ENCODE peak calls at places on chromosomes 5 and 9, in six cellular contexts. One of them, this sample, is unnamed.

GRCh38 chr5:173828952-173829351 is 59.2 kb upstream of the CPEB4 start:
- DNase-seq in AG10803: no peak
- DNase-seq in H9: no peak
- DNase-seq in cardiac muscle cell: no peak
- DNase-seq in PC-9: no peak
- DNase-seq in esophagus squamous epithelium: no peak
- DNase-seq in this sample: no peak

GRCh38 chr5:66814146-66814991 is 218.2 kb downstream of the MAST4 start:
- DNase-seq in AG10803: peak
- DNase-seq in H9: no peak
- DNase-seq in cardiac muscle cell: peak
- DNase-seq in PC-9: peak
- DNase-seq in esophagus squamous epithelium: no peak
- DNase-seq in this sample: peak

GRCh38 chr5:179668404-179668803 is 12.4 kb downstream of the CBY3 start:
- DNase-seq in AG10803: peak
- DNase-seq in H9: peak
- DNase-seq in cardiac muscle cell: peak
- DNase-seq in PC-9: no peak
- DNase-seq in esophagus squamous epithelium: no peak
- DNase-seq in this sample: peak

GRCh38 chr5:139647406-139648204 is 544 bp upstream of the CXXC5 start:
- DNase-seq in AG10803: no peak
- DNase-seq in H9: no peak
- DNase-seq in cardiac muscle cell: no peak
- DNase-seq in PC-9: no peak
- DNase-seq in esophagus squamous epithelium: no peak
- DNase-seq in this sample: no peak

GRCh38 chr9:89359018-89359417 is 40.7 kb downstream of the SECISBP2 start:
- DNase-seq in AG10803: peak
- DNase-seq in H9: no peak
- DNase-seq in cardiac muscle cell: peak
- DNase-seq in PC-9: no peak
- DNase-seq in esophagus squamous epithelium: no peak
- DNase-seq in this sample: no peak

GRCh38 chr9:36796671-36797419 is 224.2 kb downstream of the MELK start:
- DNase-seq in AG10803: no peak
- DNase-seq in H9: no peak
- DNase-seq in cardiac muscle cell: no peak
- DNase-seq in PC-9: no peak
- DNase-seq in esophagus squamous epithelium: no peak
- DNase-seq in this sample: no peak

GRCh38 chr9:91192379-91192775 is 169.3 kb downstream of the AUH start:
- DNase-seq in AG10803: no peak
- DNase-seq in H9: no peak
- DNase-seq in cardiac muscle cell: peak
- DNase-seq in PC-9: no peak
- DNase-seq in esophagus squamous epithelium: no peak
- DNase-seq in this sample: peak

GRCh38 chr5:173707392-173707791 is 90.9 kb upstream of the BOD1 start:
- DNase-seq in AG10803: peak
- DNase-seq in H9: no peak
- DNase-seq in cardiac muscle cell: no peak
- DNase-seq in PC-9: peak
- DNase-seq in esophagus squamous epithelium: no peak
- DNase-seq in this sample: peak

GRCh38 chr9:22740781-22741180 is 294.2 kb downstream of the DMRTA1 start:
- DNase-seq in AG10803: no peak
- DNase-seq in H9: no peak
- DNase-seq in cardiac muscle cell: no peak
- DNase-seq in PC-9: no peak
- DNase-seq in esophagus squamous epithelium: no peak
- DNase-seq in this sample: no peak

GRCh38 chr9:17116400-17116837 is 18.4 kb upstream of the CNTLN start:
- DNase-seq in AG10803: peak
- DNase-seq in H9: no peak
- DNase-seq in cardiac muscle cell: peak
- DNase-seq in PC-9: no peak
- DNase-seq in esophagus squamous epithelium: no peak
- DNase-seq in this sample: peak

GRCh38 chr5:109453251-109453650 is 43.5 kb upstream of the PJA2 start:
- DNase-seq in AG10803: no peak
- DNase-seq in H9: no peak
- DNase-seq in cardiac muscle cell: no peak
- DNase-seq in PC-9: no peak
- DNase-seq in esophagus squamous epithelium: no peak
- DNase-seq in this sample: no peak

GRCh38 chr5:75465480-75465879 is 45.9 kb downstream of the CERT1 start:
- DNase-seq in AG10803: peak
- DNase-seq in H9: no peak
- DNase-seq in cardiac muscle cell: peak
- DNase-seq in PC-9: no peak
- DNase-seq in esophagus squamous epithelium: no peak
- DNase-seq in this sample: no peak

GRCh38 chr9:132228062-132228461 is 66.2 kb downstream of the NTNG2 start:
- DNase-seq in AG10803: no peak
- DNase-seq in H9: no peak
- DNase-seq in cardiac muscle cell: no peak
- DNase-seq in PC-9: no peak
- DNase-seq in esophagus squamous epithelium: no peak
- DNase-seq in this sample: no peak

GRCh38 chr9:76400534-76401096 is 6.4 kb upstream of the RFK start:
- DNase-seq in AG10803: no peak
- DNase-seq in H9: no peak
- DNase-seq in cardiac muscle cell: no peak
- DNase-seq in PC-9: peak
- DNase-seq in esophagus squamous epithelium: no peak
- DNase-seq in this sample: no peak

GRCh38 chr9:91803143-91803940 is 146.7 kb downstream of the ROR2 start:
- DNase-seq in AG10803: peak
- DNase-seq in H9: no peak
- DNase-seq in cardiac muscle cell: no peak
- DNase-seq in PC-9: no peak
- DNase-seq in esophagus squamous epithelium: no peak
- DNase-seq in this sample: peak

GRCh38 chr5:147966326-147966725 is 60.0 kb upstream of the C5orf46 start:
- DNase-seq in AG10803: no peak
- DNase-seq in H9: no peak
- DNase-seq in cardiac muscle cell: no peak
- DNase-seq in PC-9: no peak
- DNase-seq in esophagus squamous epithelium: no peak
- DNase-seq in this sample: no peak

GRCh38 chr5:147966829-147967228 is 60.5 kb upstream of the C5orf46 start:
- DNase-seq in AG10803: no peak
- DNase-seq in H9: no peak
- DNase-seq in cardiac muscle cell: no peak
- DNase-seq in PC-9: no peak
- DNase-seq in esophagus squamous epithelium: no peak
- DNase-seq in this sample: no peak

GRCh38 chr5:147963436-147963835 is 57.1 kb upstream of the C5orf46 start:
- DNase-seq in AG10803: no peak
- DNase-seq in H9: no peak
- DNase-seq in cardiac muscle cell: no peak
- DNase-seq in PC-9: no peak
- DNase-seq in esophagus squamous epithelium: no peak
- DNase-seq in this sample: no peak

GRCh38 chr5:147965712-147966111 is 59.4 kb upstream of the C5orf46 start:
- DNase-seq in AG10803: no peak
- DNase-seq in H9: no peak
- DNase-seq in cardiac muscle cell: no peak
- DNase-seq in PC-9: no peak
- DNase-seq in esophagus squamous epithelium: no peak
- DNase-seq in this sample: peak

DNA sequence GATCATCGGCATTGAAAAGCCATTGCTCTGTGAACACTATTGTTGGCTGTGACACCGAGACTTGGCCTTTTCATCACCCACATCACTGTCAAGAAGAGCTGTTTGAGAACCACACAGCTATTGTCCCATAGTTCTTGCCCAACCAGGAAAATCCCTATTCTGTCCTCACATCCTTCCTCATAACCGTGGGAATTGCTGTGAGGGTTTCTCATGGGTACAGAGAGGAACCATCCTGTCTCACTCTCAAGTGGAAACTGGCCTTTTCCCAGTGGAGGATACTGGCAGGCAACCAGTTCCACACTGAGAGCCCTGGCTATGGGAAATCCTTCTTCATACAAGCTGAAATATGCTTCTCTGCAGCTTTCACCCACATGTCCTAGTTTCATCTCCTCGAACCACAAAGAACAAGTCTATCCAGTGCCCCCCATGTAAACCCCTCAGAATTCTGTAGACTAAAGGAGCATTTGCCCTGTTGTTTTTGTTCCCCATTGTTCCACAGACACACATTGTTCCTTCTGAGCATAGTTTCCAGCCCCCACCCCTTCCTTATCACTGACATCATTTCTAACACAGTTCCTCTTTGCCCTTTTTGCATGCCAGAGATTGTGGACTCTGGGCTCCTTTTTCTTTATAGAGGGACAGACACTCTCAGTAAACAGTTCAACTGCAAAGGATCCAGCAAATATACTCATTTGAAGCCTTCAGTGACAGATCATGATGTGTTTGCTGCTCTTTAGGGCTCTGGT is 57.8 kb upstream of the C5orf46 start:
- DNase-seq in AG10803: no peak
- DNase-seq in H9: no peak
- DNase-seq in cardiac muscle cell: no peak
- DNase-seq in PC-9: no peak
- DNase-seq in esophagus squamous epithelium: no peak
- DNase-seq in this sample: no peak
- TF ChIP-seq CTCF in AG10803: no peak
- TF ChIP-seq CTCF in H9: no peak
- TF ChIP-seq CTCF in cardiac muscle cell: no peak
- TF ChIP-seq CTCF in PC-9: no peak
- TF ChIP-seq CTCF in esophagus squamous epithelium: no peak
- TF ChIP-seq CTCF in this sample: no peak

GRCh38 chr5:38497946-38498345 is 58.5 kb downstream of the LIFR start:
- DNase-seq in AG10803: peak
- DNase-seq in H9: no peak
- DNase-seq in cardiac muscle cell: no peak
- DNase-seq in PC-9: no peak
- DNase-seq in esophagus squamous epithelium: no peak
- DNase-seq in this sample: peak
- TF ChIP-seq CTCF in AG10803: no peak
- TF ChIP-seq CTCF in H9: peak
- TF ChIP-seq CTCF in cardiac muscle cell: peak
- TF ChIP-seq CTCF in PC-9: no peak
- TF ChIP-seq CTCF in esophagus squamous epithelium: no peak
- TF ChIP-seq CTCF in this sample: peak

GRCh38 chr5:153625826-153626354 is 135.4 kb downstream of the GRIA1 start:
- DNase-seq in AG10803: no peak
- DNase-seq in H9: no peak
- DNase-seq in cardiac muscle cell: no peak
- DNase-seq in PC-9: no peak
- DNase-seq in esophagus squamous epithelium: no peak
- DNase-seq in this sample: no peak

GRCh38 chr5:153630546-153630945 is 140.1 kb downstream of the GRIA1 start:
- DNase-seq in AG10803: no peak
- DNase-seq in H9: no peak
- DNase-seq in cardiac muscle cell: no peak
- DNase-seq in PC-9: no peak
- DNase-seq in esophagus squamous epithelium: no peak
- DNase-seq in this sample: no peak

GRCh38 chr5:153629496-153629895 is 139.0 kb downstream of the GRIA1 start:
- DNase-seq in AG10803: no peak
- DNase-seq in H9: no peak
- DNase-seq in cardiac muscle cell: no peak
- DNase-seq in PC-9: no peak
- DNase-seq in esophagus squamous epithelium: no peak
- DNase-seq in this sample: peak

GRCh38 chr5:153626836-153627235 is 136.4 kb downstream of the GRIA1 start:
- DNase-seq in AG10803: no peak
- DNase-seq in H9: no peak
- DNase-seq in cardiac muscle cell: no peak
- DNase-seq in PC-9: no peak
- DNase-seq in esophagus squamous epithelium: no peak
- DNase-seq in this sample: no peak

GRCh38 chr5:153629027-153629426 is 138.6 kb downstream of the GRIA1 start:
- DNase-seq in AG10803: peak
- DNase-seq in H9: peak
- DNase-seq in cardiac muscle cell: peak
- DNase-seq in PC-9: peak
- DNase-seq in esophagus squamous epithelium: no peak
- DNase-seq in this sample: peak
- TF ChIP-seq CTCF in AG10803: peak
- TF ChIP-seq CTCF in H9: peak
- TF ChIP-seq CTCF in cardiac muscle cell: peak
- TF ChIP-seq CTCF in PC-9: no peak
- TF ChIP-seq CTCF in esophagus squamous epithelium: no peak
- TF ChIP-seq CTCF in this sample: peak

GRCh38 chr5:79878721-79879336 is 112.2 kb downstream of the MTX3 start:
- DNase-seq in AG10803: no peak
- DNase-seq in H9: peak
- DNase-seq in cardiac muscle cell: peak
- DNase-seq in PC-9: peak
- DNase-seq in esophagus squamous epithelium: no peak
- DNase-seq in this sample: peak
- TF ChIP-seq CTCF in AG10803: peak
- TF ChIP-seq CTCF in H9: peak
- TF ChIP-seq CTCF in cardiac muscle cell: peak
- TF ChIP-seq CTCF in PC-9: peak
- TF ChIP-seq CTCF in esophagus squamous epithelium: peak
- TF ChIP-seq CTCF in this sample: peak

DNA sequence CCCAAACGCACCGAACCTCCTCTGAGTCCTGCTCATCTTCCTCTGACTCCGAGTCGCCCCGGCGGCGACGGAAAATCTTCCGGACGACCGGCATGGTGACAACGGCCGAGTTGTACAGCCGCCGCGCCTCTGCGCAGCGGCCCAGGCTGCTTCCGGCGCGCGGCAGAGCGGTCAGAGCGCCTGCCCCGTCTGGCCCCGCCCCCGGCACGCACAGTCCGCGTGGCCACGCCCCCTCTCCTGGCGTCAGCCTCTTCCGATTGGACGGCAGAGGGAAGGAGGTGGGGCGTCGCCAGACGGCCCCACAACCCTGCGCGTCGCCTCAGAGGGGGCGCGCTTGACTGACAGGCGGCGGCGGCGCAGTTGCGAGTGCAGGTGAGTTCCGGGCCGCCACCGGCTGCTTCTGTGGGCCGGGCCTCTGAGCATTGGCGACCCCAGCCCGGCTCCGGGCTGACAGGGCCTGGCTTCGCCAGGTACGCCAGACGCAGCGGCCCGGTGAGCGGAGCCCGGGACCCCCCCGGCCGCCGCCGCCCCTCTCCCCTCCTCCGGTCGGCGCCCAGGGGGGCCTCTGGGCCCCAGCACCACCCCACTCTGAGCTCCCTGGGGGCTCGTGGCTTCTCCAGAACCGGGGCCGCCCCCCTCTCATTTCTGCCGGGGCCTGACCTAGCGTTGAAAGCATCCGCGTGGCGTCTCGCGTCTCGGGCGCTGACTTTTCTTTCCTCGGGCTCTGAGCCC is at the start of the genes C9orf78 and USP20:
- DNase-seq in AG10803: peak
- DNase-seq in H9: peak
- DNase-seq in cardiac muscle cell: peak
- DNase-seq in PC-9: peak
- DNase-seq in esophagus squamous epithelium: peak
- DNase-seq in this sample: peak
- TF ChIP-seq CTCF in AG10803: no peak
- TF ChIP-seq CTCF in H9: no peak
- TF ChIP-seq CTCF in cardiac muscle cell: no peak
- TF ChIP-seq CTCF in PC-9: no peak
- TF ChIP-seq CTCF in esophagus squamous epithelium: no peak
- TF ChIP-seq CTCF in this sample: no peak

GRCh38 chr5:65185468-65185867 is 296.3 kb downstream of the ADAMTS6 start:
- DNase-seq in AG10803: peak
- DNase-seq in H9: no peak
- DNase-seq in cardiac muscle cell: no peak
- DNase-seq in PC-9: no peak
- DNase-seq in esophagus squamous epithelium: no peak
- DNase-seq in this sample: no peak
- TF ChIP-seq CTCF in AG10803: no peak
- TF ChIP-seq CTCF in H9: no peak
- TF ChIP-seq CTCF in cardiac muscle cell: no peak
- TF ChIP-seq CTCF in PC-9: no peak
- TF ChIP-seq CTCF in esophagus squamous epithelium: no peak
- TF ChIP-seq CTCF in this sample: no peak